ENCODE peak calls at places on chromosomes 3 and 15, in four cellular contexts. A, M, B and J are unnamed samples.

GRCh38 chr15:42493694-42494093 is 1.7 kb upstream of the SNAP23 start:
- DNase-seq in A (peak), M (no peak), B (no peak), J (no peak)

GRCh38 chr3:147843331-147843730 is 434.2 kb downstream of the ZIC1 start:
- DNase-seq in A (no peak), M (no peak), B (peak), J (no peak)

GRCh38 chr3:149462051-149462450 is 12.4 kb upstream of the TM4SF4 start:
- DNase-seq in A (no peak), M (no peak), B (no peak), J (no peak)

GRCh38 chr3:151146071-151146730 is 56.8 kb downstream of the GPR171 start:
- DNase-seq in A (peak), M (peak), B (peak), J (peak)

GRCh38 chr3:10833855-10834414 is 17.9 kb downstream of the SLC6A11 start:
- DNase-seq in A (no peak), M (no peak), B (no peak), J (no peak)

GRCh38 chr3:171028025-171028778 is 1.7 kb upstream of the SLC2A2 start:
- DNase-seq in A (no peak), M (no peak), B (peak), J (no peak)

GRCh38 chr3:129688310-129688895 is 81.9 kb upstream of the PLXND1 start:
- DNase-seq in A (no peak), M (peak), B (peak), J (no peak)

GRCh38 chr15:66035901-66036300 is 166.6 kb downstream of the RAB11A start:
- DNase-seq in A (no peak), M (no peak), B (no peak), J (no peak)

GRCh38 chr15:72982750-72983149 is 69.5 kb upstream of the NEO1 start:
- DNase-seq in A (no peak), M (no peak), B (peak), J (no peak)

GRCh38 chr3:4722103-4722502 is 229.0 kb downstream of the ITPR1 start:
- DNase-seq in A (no peak), M (peak), B (peak), J (no peak)

GRCh38 chr3:37661615-37662306 is 199.9 kb upstream of the CTDSPL start:
- DNase-seq in A (no peak), M (no peak), B (no peak), J (no peak)

GRCh38 chr3:187975571-187976360 is 178.2 kb upstream of the LPP start:
- DNase-seq in A (no peak), M (no peak), B (no peak), J (no peak)

GRCh38 chr15:44861917-44862316 is 94.6 kb upstream of the TERB2 start:
- DNase-seq in A (no peak), M (no peak), B (no peak), J (no peak)

GRCh38 chr3:66425032-66425431 is 75.8 kb downstream of the LRIG1 start:
- DNase-seq in A (no peak), M (no peak), B (no peak), J (no peak)

GRCh38 chr3:194036842-194037241 is 99.1 kb upstream of the HES1 start:
- DNase-seq in A (no peak), M (no peak), B (no peak), J (no peak)

GRCh38 chr15:85404922-85405293 is 24.5 kb downstream of the AKAP13 start:
- DNase-seq in A (no peak), M (no peak), B (peak), J (no peak)

GRCh38 chr3:179297971-179298725 is 24.7 kb upstream of the ZNF639 start:
- DNase-seq in A (no peak), M (no peak), B (peak), J (no peak)

GRCh38 chr3:58189691-58190090 is 21.1 kb downstream of the DNASE1L3 start:
- DNase-seq in A (no peak), M (no peak), B (no peak), J (no peak)

GRCh38 chr3:13122101-13123055 is 49.1 kb upstream of the IQSEC1 start:
- DNase-seq in A (no peak), M (no peak), B (no peak), J (no peak)

GRCh38 chr15:43273243-43273642 is 6.5 kb upstream of the TGM5 start:
- DNase-seq in A (no peak), M (no peak), B (no peak), J (no peak)

GRCh38 chr3:97579365-97579764 is 185.2 kb upstream of the ARL6 start:
- DNase-seq in A (no peak), M (peak), B (no peak), J (peak)

GRCh38 chr3:11530153-11530721 is 113.5 kb downstream of the VGLL4 start:
- DNase-seq in A (no peak), M (no peak), B (peak), J (no peak)

GRCh38 chr15:100764778-100765457 is 114.7 kb upstream of the ALDH1A3 start:
- DNase-seq in A (no peak), M (no peak), B (peak), J (no peak)

GRCh38 chr3:74839591-74839990 is 225.1 kb upstream of the CNTN3 start:
- DNase-seq in A (no peak), M (no peak), B (no peak), J (no peak)

GRCh38 chr3:194275231-194275671 is 75.9 kb downstream of the CPN2 start:
- DNase-seq in A (no peak), M (no peak), B (no peak), J (no peak)

GRCh38 chr3:138072816-138073215 is 42.6 kb downstream of the DZIP1L start:
- DNase-seq in A (no peak), M (no peak), B (no peak), J (no peak)

GRCh38 chr15:34031987-34032760 is 6.8 kb downstream of the AVEN start:
- DNase-seq in A (no peak), M (no peak), B (no peak), J (no peak)

GRCh38 chr3:12708584-12709192 is 44.8 kb upstream of the RAF1 start:
- DNase-seq in A (no peak), M (no peak), B (peak), J (no peak)